ENCODE peak calls at places on chromosomes 12 and 14, in four cellular contexts. One of them, this sample, is unnamed.

GRCh38 chr12:57139796-57140649 is 7.4 kb downstream of the LRP1-AS start:
- DNase-seq in H1: no peak
- DNase-seq in H9: no peak
- DNase-seq in mesendoderm: no peak
- DNase-seq in this sample: peak; percentile 69

GRCh38 chr14:68619805-68620574 is 172.9 kb downstream of the ZFP36L1 start:
- DNase-seq in mesendoderm: peak; percentile 40
- DNase-seq in H1: no peak
- DNase-seq in H9: no peak
- DNase-seq in this sample: peak; percentile 73

GRCh38 chr14:68634346-68634745 is 158.5 kb downstream of the ZFP36L1 start:
- DNase-seq in H1: no peak
- DNase-seq in mesendoderm: no peak
- DNase-seq in H9: peak; percentile 24
- DNase-seq in this sample: no peak

GRCh38 chr14:104650057-104650980 is 39.1 kb upstream of the INF2 start:
- DNase-seq in H9: peak; percentile 78
- DNase-seq in mesendoderm: peak; percentile 84
- DNase-seq in H1: peak; percentile 60
- DNase-seq in this sample: peak; percentile 31

GRCh38 chr12:11961686-11962085 is 109.1 kb upstream of the BCL2L14 start:
- DNase-seq in H9: no peak
- DNase-seq in mesendoderm: no peak
- DNase-seq in H1: no peak
- DNase-seq in this sample: no peak

GRCh38 chr14:102984336-102985102 is 62.1 kb downstream of the AMN start:
- DNase-seq in H9: no peak
- DNase-seq in mesendoderm: no peak
- DNase-seq in H1: no peak
- DNase-seq in this sample: no peak

GRCh38 chr14:94542811-94543449 is 18.3 kb upstream of the SERPINA4 start:
- DNase-seq in mesendoderm: no peak
- DNase-seq in H9: no peak
- DNase-seq in H1: no peak
- DNase-seq in this sample: no peak

GRCh38 chr12:98741615-98742265 is 96.7 kb downstream of the APAF1 start:
- DNase-seq in H1: no peak
- DNase-seq in H9: no peak
- DNase-seq in mesendoderm: peak; percentile 47
- DNase-seq in this sample: peak; percentile 19

GRCh38 chr14:99231850-99232401 is 40.1 kb downstream of the BCL11B start:
- DNase-seq in H1: peak; percentile 64
- DNase-seq in H9: peak; percentile 92
- DNase-seq in mesendoderm: peak; percentile 96
- DNase-seq in this sample: no peak

GRCh38 chr14:64447890-64448667 is 17.2 kb upstream of the AKAP5 start:
- DNase-seq in H9: no peak
- DNase-seq in mesendoderm: peak; percentile 18
- DNase-seq in H1: no peak
- DNase-seq in this sample: no peak

DNA sequence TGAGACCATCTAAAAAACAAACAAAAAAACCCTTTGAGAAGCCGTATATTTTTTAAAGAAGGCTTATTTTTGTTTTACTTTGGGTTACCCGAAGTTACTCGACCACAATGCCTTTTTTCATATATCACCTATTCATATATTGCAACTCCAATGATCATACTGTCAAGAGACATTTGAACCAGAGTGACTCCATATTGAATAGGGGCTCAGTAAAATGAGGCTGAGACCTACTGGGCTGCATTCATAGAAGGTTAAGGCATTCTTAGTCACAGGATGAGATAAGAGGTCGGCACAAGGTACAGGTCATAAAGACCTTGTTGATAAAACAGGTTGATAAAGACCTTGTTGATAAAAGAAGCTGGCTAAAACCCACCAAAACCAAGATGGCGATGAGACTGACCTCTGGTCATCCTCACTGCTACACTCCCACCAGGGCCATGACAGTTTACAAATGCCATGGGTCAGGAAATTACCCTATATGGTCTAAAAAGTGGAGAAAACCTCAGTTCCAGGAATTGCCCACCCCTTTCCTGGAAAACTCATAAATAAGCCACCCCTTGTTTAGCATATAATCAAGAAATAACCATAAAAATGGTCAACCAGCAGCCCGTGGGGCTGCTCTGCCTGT is 50.0 kb upstream of the PKP2 start:
- DNase-seq in H1: no peak
- DNase-seq in H9: no peak
- DNase-seq in mesendoderm: no peak
- DNase-seq in this sample: no peak
- H2BK120ac ChIP-seq in H1: no peak overlapping the region
- H2BK120ac ChIP-seq in H9: no peak overlapping the region
- H2BK120ac ChIP-seq in mesendoderm: no peak overlapping the region
- H2BK120ac ChIP-seq in this sample: no peak overlapping the region

GRCh38 chr12:111034911-111035577 is 114.7 kb upstream of the MYL2 start:
- DNase-seq in H9: peak; percentile 73
- DNase-seq in mesendoderm: peak; percentile 81
- DNase-seq in H1: no peak
- DNase-seq in this sample: no peak
- H3K27me3 ChIP-seq in H9: peaks cover 11% of the 10 kb centered on the region
- H3K27me3 ChIP-seq in mesendoderm: no peaks in the 10 kb centered on the region
- H3K27me3 ChIP-seq in H1: peaks cover 26% of the 10 kb centered on the region
- H3K27me3 ChIP-seq in this sample: peaks cover 43% of the 10 kb centered on the region

DNA sequence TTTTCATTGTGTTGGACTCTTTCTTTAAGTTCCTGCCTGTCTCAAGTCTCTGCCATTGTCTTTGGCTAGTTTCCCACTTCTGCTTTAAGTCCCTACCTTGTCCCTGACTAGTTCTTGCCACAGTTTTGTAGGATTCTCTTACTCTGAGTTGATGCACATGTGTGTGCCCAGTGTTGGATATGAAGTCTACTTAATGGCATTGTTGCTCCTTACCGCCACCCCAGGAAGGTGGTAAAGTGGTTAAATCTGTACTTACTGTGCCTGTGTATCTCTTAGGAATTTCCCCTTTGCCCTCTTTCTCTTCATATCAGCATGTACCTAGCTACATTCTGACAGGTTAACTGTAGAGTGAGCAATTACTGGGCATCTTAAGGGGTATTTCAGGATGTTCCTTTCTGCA is 227.1 kb downstream of the NUBPL start:
- DNase-seq in mesendoderm: no peak
- DNase-seq in H1: no peak
- DNase-seq in H9: no peak
- DNase-seq in this sample: no peak
- H3K56ac ChIP-seq in mesendoderm: no peak overlapping the region
- H3K56ac ChIP-seq in H1: no peak overlapping the region
- H3K56ac ChIP-seq in H9: no peak overlapping the region
- H3K56ac ChIP-seq in this sample: no peak overlapping the region

GRCh38 chr12:108573310-108573709 is 10.9 kb downstream of the ISCU start:
- DNase-seq in mesendoderm: no peak
- DNase-seq in H9: no peak
- DNase-seq in H1: no peak
- DNase-seq in this sample: no peak

GRCh38 chr12:108568653-108569154 is 6.3 kb downstream of the ISCU start:
- DNase-seq in mesendoderm: no peak
- DNase-seq in H9: no peak
- DNase-seq in H1: no peak
- DNase-seq in this sample: no peak

GRCh38 chr12:108570743-108571603 is 8.6 kb downstream of the ISCU start:
- DNase-seq in mesendoderm: peak; percentile 43
- DNase-seq in H1: no peak
- DNase-seq in H9: no peak
- DNase-seq in this sample: peak; percentile 67

GRCh38 chr12:108572166-108572790 is 9.9 kb downstream of the ISCU start:
- DNase-seq in H1: no peak
- DNase-seq in H9: no peak
- DNase-seq in mesendoderm: no peak
- DNase-seq in this sample: no peak

DNA sequence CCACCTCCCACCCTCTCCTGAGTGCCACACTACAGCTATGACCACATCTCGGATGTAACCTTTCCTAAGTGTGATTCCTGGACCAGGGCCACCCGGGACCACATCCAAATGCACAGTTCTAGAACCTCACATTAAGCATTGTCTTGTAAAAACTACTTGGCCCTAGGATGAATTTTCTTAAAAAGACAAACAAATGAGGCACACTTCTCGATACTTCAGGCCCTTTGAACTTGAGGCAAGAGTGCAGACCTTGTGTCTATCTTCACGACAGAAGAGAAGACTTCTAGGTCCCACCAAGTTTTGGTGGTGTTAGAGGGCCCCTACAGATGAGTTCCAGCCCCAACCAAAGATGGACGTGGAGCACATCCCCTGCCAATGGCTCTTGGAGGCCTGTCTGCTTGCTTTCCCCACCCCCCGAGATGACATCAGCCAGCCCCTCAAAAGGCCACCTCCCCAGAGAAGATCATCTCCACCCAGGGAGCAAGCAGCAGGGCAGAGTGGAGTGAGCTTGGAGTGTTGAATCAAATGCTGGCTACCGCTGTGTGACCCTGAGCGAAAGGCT is 9.3 kb downstream of the ISCU start:
- DNase-seq in H9: no peak
- DNase-seq in H1: no peak
- DNase-seq in mesendoderm: no peak
- DNase-seq in this sample: no peak
- H2BK120ac ChIP-seq in H9: no peak overlapping the region
- H2BK120ac ChIP-seq in H1: no peak overlapping the region
- H2BK120ac ChIP-seq in mesendoderm: no peak overlapping the region
- H2BK120ac ChIP-seq in this sample: no peak overlapping the region

GRCh38 chr12:52689936-52690335 is 9.7 kb upstream of the KRT1 start:
- DNase-seq in H1: no peak
- DNase-seq in H9: no peak
- DNase-seq in mesendoderm: no peak
- DNase-seq in this sample: no peak
- H3K27me3 ChIP-seq in H1: peaks cover 17% of the 10 kb centered on the region
- H3K27me3 ChIP-seq in H9: no peaks in the 10 kb centered on the region
- H3K27me3 ChIP-seq in mesendoderm: no peaks in the 10 kb centered on the region
- H3K27me3 ChIP-seq in this sample: peaks cover 58% of the 10 kb centered on the region

GRCh38 chr12:128543971-128544370 is 277.0 kb downstream of the TMEM132C start:
- DNase-seq in H1: no peak
- DNase-seq in mesendoderm: no peak
- DNase-seq in H9: no peak
- DNase-seq in this sample: no peak
- H3K56ac ChIP-seq in H1: no peak overlapping the region
- H3K56ac ChIP-seq in mesendoderm: no peak overlapping the region
- H3K56ac ChIP-seq in H9: no peak overlapping the region
- H3K56ac ChIP-seq in this sample: no peak overlapping the region

GRCh38 chr12:119179335-119180021 is 747 bp downstream of the HSPB8 start:
- DNase-seq in mesendoderm: peak; percentile 96
- DNase-seq in H1: no peak
- DNase-seq in H9: peak; percentile 80
- DNase-seq in this sample: peak; percentile 70

GRCh38 chr12:119177056-119177325 is 1.7 kb upstream of the HSPB8 start:
- DNase-seq in mesendoderm: no peak
- DNase-seq in H1: no peak
- DNase-seq in H9: no peak
- DNase-seq in this sample: no peak

GRCh38 chr12:119180380-119181040 is 1.8 kb downstream of the HSPB8 start:
- DNase-seq in H9: peak; percentile 46
- DNase-seq in H1: no peak
- DNase-seq in mesendoderm: peak; percentile 83
- DNase-seq in this sample: peak; percentile 66

GRCh38 chr12:119177724-119178380 is 879 bp upstream of the HSPB8 start:
- DNase-seq in mesendoderm: peak; percentile 87
- DNase-seq in H1: no peak
- DNase-seq in H9: peak; percentile 52
- DNase-seq in this sample: no peak

GRCh38 chr12:119178544-119179334 is at the start of gene HSPB8:
- DNase-seq in H1: no peak
- DNase-seq in H9: peak; percentile 89
- DNase-seq in mesendoderm: peak; percentile 94
- DNase-seq in this sample: peak; percentile 91
- H2BK120ac ChIP-seq in H1: peak within 1 kb of the TSS; percentile 60
- H2BK120ac ChIP-seq in H9: no peak within 1 kb of the TSS
- H2BK120ac ChIP-seq in mesendoderm: no peak within 1 kb of the TSS
- H2BK120ac ChIP-seq in this sample: peak within 1 kb of the TSS; percentile 74